ENCODE peak calls at places on chromosome 15, in six cellular contexts. One of them, this sample, is unnamed.

GRCh38 chr15:96327155-96327741 is 3.3 kb upstream of the NR2F2 start:
- DNase-seq in OCI-LY7: peak
- DNase-seq in left ventricle myocardium inferior: no peak
- DNase-seq in Panc1: no peak
- DNase-seq in A549: peak
- DNase-seq in sigmoid colon: no peak
- DNase-seq in this sample: no peak

GRCh38 chr15:70461017-70461416 is 302.3 kb downstream of the UACA start:
- DNase-seq in sigmoid colon: no peak
- DNase-seq in Panc1: no peak
- DNase-seq in A549: no peak
- DNase-seq in left ventricle myocardium inferior: no peak
- DNase-seq in OCI-LY7: no peak
- DNase-seq in this sample: no peak

GRCh38 chr15:67383903-67384302 is 129.3 kb downstream of the IQCH start:
- DNase-seq in left ventricle myocardium inferior: no peak
- DNase-seq in Panc1: no peak
- DNase-seq in OCI-LY7: peak
- DNase-seq in A549: peak
- DNase-seq in sigmoid colon: no peak
- DNase-seq in this sample: no peak

GRCh38 chr15:60444289-60444912 is 34.5 kb downstream of the ICE2 start:
- DNase-seq in sigmoid colon: no peak
- DNase-seq in left ventricle myocardium inferior: no peak
- DNase-seq in OCI-LY7: no peak
- DNase-seq in Panc1: no peak
- DNase-seq in A549: peak
- DNase-seq in this sample: no peak

GRCh38 chr15:99442268-99442897 is 123.4 kb upstream of the MEF2A start:
- DNase-seq in Panc1: peak
- DNase-seq in A549: peak
- DNase-seq in OCI-LY7: no peak
- DNase-seq in sigmoid colon: peak
- DNase-seq in left ventricle myocardium inferior: peak
- DNase-seq in this sample: no peak

GRCh38 chr15:60093273-60094067 is 89.4 kb downstream of the FOXB1 start:
- DNase-seq in left ventricle myocardium inferior: no peak
- DNase-seq in Panc1: no peak
- DNase-seq in OCI-LY7: no peak
- DNase-seq in A549: no peak
- DNase-seq in sigmoid colon: no peak
- DNase-seq in this sample: no peak

GRCh38 chr15:72222433-72222832 is 8.6 kb downstream of the PKM start:
- DNase-seq in sigmoid colon: peak
- DNase-seq in left ventricle myocardium inferior: peak
- DNase-seq in OCI-LY7: no peak
- DNase-seq in A549: peak
- DNase-seq in Panc1: no peak
- DNase-seq in this sample: no peak

GRCh38 chr15:67067161-67067853 is 1.9 kb downstream of the SMAD3 start:
- DNase-seq in Panc1: no peak
- DNase-seq in OCI-LY7: peak
- DNase-seq in sigmoid colon: no peak
- DNase-seq in A549: no peak
- DNase-seq in left ventricle myocardium inferior: no peak
- DNase-seq in this sample: no peak

GRCh38 chr15:33358303-33358702 is 47.5 kb downstream of the RYR3 start:
- DNase-seq in A549: no peak
- DNase-seq in OCI-LY7: no peak
- DNase-seq in sigmoid colon: no peak
- DNase-seq in Panc1: no peak
- DNase-seq in left ventricle myocardium inferior: no peak
- DNase-seq in this sample: no peak

GRCh38 chr15:36831125-36831914 is 251.9 kb downstream of the CDIN1 start:
- DNase-seq in left ventricle myocardium inferior: no peak
- DNase-seq in OCI-LY7: no peak
- DNase-seq in A549: no peak
- DNase-seq in Panc1: no peak
- DNase-seq in sigmoid colon: no peak
- DNase-seq in this sample: no peak

GRCh38 chr15:77107531-77108355 is 36.8 kb upstream of the TSPAN3 start:
- DNase-seq in left ventricle myocardium inferior: peak
- DNase-seq in OCI-LY7: peak
- DNase-seq in sigmoid colon: peak
- DNase-seq in Panc1: peak
- DNase-seq in A549: peak
- DNase-seq in this sample: peak

GRCh38 chr15:62462721-62463120 is 297.6 kb upstream of the C2CD4B start:
- DNase-seq in left ventricle myocardium inferior: no peak
- DNase-seq in A549: no peak
- DNase-seq in OCI-LY7: no peak
- DNase-seq in Panc1: no peak
- DNase-seq in sigmoid colon: peak
- DNase-seq in this sample: no peak

GRCh38 chr15:78951841-78952238 is 7.0 kb upstream of the CTSH start:
- DNase-seq in left ventricle myocardium inferior: no peak
- DNase-seq in OCI-LY7: no peak
- DNase-seq in Panc1: peak
- DNase-seq in sigmoid colon: no peak
- DNase-seq in A549: peak
- DNase-seq in this sample: no peak
- H3K27ac ChIP-seq in left ventricle myocardium inferior: peak
- H3K27ac ChIP-seq in OCI-LY7: no peak
- H3K27ac ChIP-seq in Panc1: peak
- H3K27ac ChIP-seq in sigmoid colon: peak
- H3K27ac ChIP-seq in A549: no peak
- H3K27ac ChIP-seq in this sample: no peak

DNA sequence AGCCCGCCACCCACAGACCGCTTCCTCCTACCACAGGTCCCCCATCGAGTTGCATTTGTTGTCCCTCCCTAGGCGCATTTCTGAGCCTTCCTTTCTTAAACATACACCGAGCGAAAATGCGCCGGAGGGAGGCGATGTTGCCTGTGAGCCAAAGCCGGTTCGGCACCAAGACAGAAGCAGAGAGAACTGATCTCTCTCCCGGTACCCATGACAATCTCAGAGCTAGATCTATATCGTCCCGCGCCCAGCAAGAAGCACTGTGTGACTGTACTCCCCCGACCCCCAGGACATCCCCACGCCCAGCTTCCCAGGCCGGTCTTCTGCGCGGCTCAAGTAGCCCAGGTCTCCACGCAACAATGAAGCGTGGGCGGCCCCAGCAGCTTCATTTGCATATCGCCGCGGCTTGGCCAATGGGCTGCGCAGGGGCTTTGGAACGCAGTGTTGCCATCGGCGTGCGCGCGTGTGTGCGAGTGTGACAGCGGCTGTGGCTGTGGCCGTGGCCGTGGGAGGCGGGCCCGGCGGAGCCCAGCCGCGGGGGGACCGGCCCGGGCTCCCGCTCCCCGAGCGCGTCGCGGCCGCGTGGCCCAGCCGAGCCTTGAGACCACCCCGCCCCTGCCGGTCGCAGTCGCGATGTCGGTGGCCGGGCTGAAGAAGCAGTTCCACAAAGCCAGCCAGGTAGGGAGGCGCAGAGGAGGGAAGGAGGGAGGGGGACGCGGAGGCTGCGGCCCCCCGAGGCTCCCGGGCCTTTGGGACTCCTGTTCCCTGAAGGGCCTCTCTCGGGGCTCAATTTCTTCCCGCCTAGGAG is at the start of gene SH3GL3:
- DNase-seq in OCI-LY7: no peak
- DNase-seq in A549: peak
- DNase-seq in sigmoid colon: peak
- DNase-seq in Panc1: no peak
- DNase-seq in left ventricle myocardium inferior: peak
- DNase-seq in this sample: peak
- TF ChIP-seq CTCF in OCI-LY7: no peak
- TF ChIP-seq CTCF in A549: peak
- TF ChIP-seq CTCF in sigmoid colon: no peak
- TF ChIP-seq CTCF in Panc1: no peak
- TF ChIP-seq CTCF in left ventricle myocardium inferior: peak
- TF ChIP-seq CTCF in this sample: peak

GRCh38 chr15:45375836-45376235 is 2.5 kb downstream of the GATM start:
- DNase-seq in sigmoid colon: no peak
- DNase-seq in A549: no peak
- DNase-seq in OCI-LY7: no peak
- DNase-seq in left ventricle myocardium inferior: no peak
- DNase-seq in Panc1: no peak
- DNase-seq in this sample: no peak
- H3K27ac ChIP-seq in sigmoid colon: no peak
- H3K27ac ChIP-seq in A549: no peak
- H3K27ac ChIP-seq in OCI-LY7: no peak
- H3K27ac ChIP-seq in left ventricle myocardium inferior: no peak
- H3K27ac ChIP-seq in Panc1: no peak
- H3K27ac ChIP-seq in this sample: peak

GRCh38 chr15:75698399-75698747 is 14.3 kb downstream of the CSPG4 start:
- DNase-seq in A549: no peak
- DNase-seq in OCI-LY7: no peak
- DNase-seq in sigmoid colon: no peak
- DNase-seq in left ventricle myocardium inferior: no peak
- DNase-seq in Panc1: no peak
- DNase-seq in this sample: no peak
- TF ChIP-seq CTCF in A549: no peak
- TF ChIP-seq CTCF in OCI-LY7: no peak
- TF ChIP-seq CTCF in sigmoid colon: no peak
- TF ChIP-seq CTCF in left ventricle myocardium inferior: no peak
- TF ChIP-seq CTCF in Panc1: no peak
- TF ChIP-seq CTCF in this sample: no peak

GRCh38 chr15:31461911-31462480 is 135.4 kb downstream of the KLF13 start:
- DNase-seq in A549: no peak
- DNase-seq in OCI-LY7: peak
- DNase-seq in left ventricle myocardium inferior: no peak
- DNase-seq in Panc1: no peak
- DNase-seq in sigmoid colon: no peak
- DNase-seq in this sample: no peak
- H3K27ac ChIP-seq in A549: no peak
- H3K27ac ChIP-seq in OCI-LY7: peak
- H3K27ac ChIP-seq in left ventricle myocardium inferior: no peak
- H3K27ac ChIP-seq in Panc1: no peak
- H3K27ac ChIP-seq in sigmoid colon: no peak
- H3K27ac ChIP-seq in this sample: no peak

DNA sequence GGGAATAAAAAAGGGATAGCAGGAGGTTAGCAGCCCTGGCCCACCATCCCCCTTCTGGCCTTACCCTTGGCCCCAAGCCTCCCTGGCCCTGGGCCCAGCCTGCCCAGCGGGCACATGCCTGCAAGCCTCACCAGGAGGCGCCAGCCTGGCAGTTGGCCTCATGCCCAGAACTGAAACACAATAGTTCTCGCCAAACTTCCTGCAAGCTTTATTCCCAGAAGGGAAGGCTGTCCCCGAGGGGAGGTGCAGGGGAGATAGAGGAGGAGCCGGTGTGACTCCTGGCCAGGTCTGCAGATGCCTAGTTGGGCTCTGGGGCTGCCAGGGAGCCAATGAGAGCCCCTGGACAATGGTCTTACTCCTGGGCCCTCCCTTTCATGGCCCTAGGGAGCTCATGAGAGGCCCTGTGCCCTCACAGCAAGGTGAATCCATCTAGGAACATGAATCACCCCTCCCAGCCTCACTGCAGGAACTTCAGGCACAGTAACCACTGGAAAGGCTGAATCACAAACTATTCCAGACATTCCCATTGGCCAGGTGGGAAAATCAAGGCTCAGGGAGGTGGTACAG is 4.0 kb downstream of the CCDC33 start:
- DNase-seq in left ventricle myocardium inferior: peak
- DNase-seq in Panc1: peak
- DNase-seq in sigmoid colon: peak
- DNase-seq in OCI-LY7: no peak
- DNase-seq in A549: peak
- DNase-seq in this sample: peak
- TF ChIP-seq CTCF in left ventricle myocardium inferior: peak
- TF ChIP-seq CTCF in Panc1: no peak
- TF ChIP-seq CTCF in sigmoid colon: no peak
- TF ChIP-seq CTCF in OCI-LY7: no peak
- TF ChIP-seq CTCF in A549: peak
- TF ChIP-seq CTCF in this sample: peak